ENCODE peak calls at places on chromosome 2, in seven cellular contexts. Z is posterior vena cava, L is Right ventricle myocardium superior, B is endodermal cell, O is right cardiac atrium, N is left lung, K is BJ. E is an unnamed sample.
A peak's percentile ranks its signal among the peaks of the same experiment; 100 is the strongest.

GRCh38 chr2:108193251-108193650 is 46.5 kb upstream of the SULT1C3 start:
- DNase-seq in Z (no peak), L (no peak), B (no peak), O (no peak), N (no peak), K (no peak), E (no peak)

GRCh38 chr2:179558010-179558911 is 293.6 kb upstream of the SESTD1 start:
- DNase-seq in Z (no peak), L (no peak), B (no peak), O (no peak), N (no peak), K (no peak), E (no peak)

GRCh38 chr2:205563646-205564045 is 118.7 kb upstream of the NRP2 start:
- DNase-seq in Z (no peak), L (peak; percentile 61), B (peak; percentile 84), O (peak; percentile 54), N (no peak), K (no peak), E (no peak)

GRCh38 chr2:189336276-189336975 is 104.8 kb upstream of the WDR75 start:
- DNase-seq in Z (no peak), L (no peak), B (no peak), O (no peak), N (no peak), K (no peak), E (no peak)

GRCh38 chr2:121028577-121028976 is 256.4 kb downstream of the TFCP2L1 start:
- DNase-seq in Z (no peak), L (no peak), B (no peak), O (no peak), N (no peak), K (no peak), E (no peak)

GRCh38 chr2:120863661-120864320 is 128.1 kb downstream of the GLI2 start:
- DNase-seq in Z (peak; percentile 92), L (peak; percentile 64), B (peak; percentile 47), O (peak; percentile 80), N (peak; percentile 42), K (no peak), E (no peak)

GRCh38 chr2:231565915-231566594 is 26.6 kb upstream of the TEX44 start:
- DNase-seq in Z (no peak), L (no peak), B (no peak), O (no peak), N (peak; percentile 31), K (no peak), E (no peak)

GRCh38 chr2:45595724-45596435 is 15.2 kb downstream of the SRBD1 start:
- DNase-seq in Z (peak; percentile 86), L (peak; percentile 59), B (no peak), O (peak; percentile 58), N (no peak), K (peak; percentile 64), E (no peak)

GRCh38 chr2:195686564-195686963 is 29.5 kb downstream of the SLC39A10 start:
- DNase-seq in Z (no peak), L (no peak), B (no peak), O (no peak), N (no peak), K (no peak), E (no peak)

GRCh38 chr2:209663149-209663548 is 108.5 kb upstream of the UNC80 start:
- DNase-seq in Z (no peak), L (no peak), B (no peak), O (no peak), N (no peak), K (no peak), E (no peak)

GRCh38 chr2:143890799-143891198 is 629.1 kb downstream of the ZEB2 start:
- DNase-seq in Z (no peak), L (no peak), B (no peak), O (no peak), N (no peak), K (no peak), E (no peak)

GRCh38 chr2:85721641-85722040 is 27.5 kb downstream of the GNLY start:
- DNase-seq in Z (no peak), L (no peak), B (no peak), O (no peak), N (no peak), K (no peak), E (no peak)

GRCh38 chr2:20428717-20429490 is 18.0 kb upstream of the RHOB start:
- DNase-seq in Z (peak; percentile 31), L (no peak), B (no peak), O (no peak), N (no peak), K (no peak), E (no peak)

GRCh38 chr2:210190345-210190744 is 19.1 kb upstream of the KANSL1L start:
- DNase-seq in Z (no peak), L (no peak), B (no peak), O (no peak), N (no peak), K (no peak), E (no peak)

GRCh38 chr2:221100467-221101089 is 471.5 kb downstream of the EPHA4 start:
- DNase-seq in Z (no peak), L (no peak), B (peak; percentile 69), O (no peak), N (no peak), K (no peak), E (no peak)

GRCh38 chr2:239019193-239019581 is 171.3 kb downstream of the TWIST2 start:
- DNase-seq in Z (peak; percentile 67), L (peak; percentile 18), B (peak; percentile 38), O (no peak), N (peak; percentile 45), K (no peak), E (no peak)

GRCh38 chr2:201360256-201360655 is 3.1 kb upstream of the FLACC1 start:
- DNase-seq in Z (no peak), L (no peak), B (no peak), O (no peak), N (no peak), K (no peak), E (no peak)

GRCh38 chr2:147171961-147172360 is 672.9 kb upstream of the ACVR2A start:
- DNase-seq in Z (no peak), L (no peak), B (no peak), O (no peak), N (no peak), K (no peak), E (no peak)

GRCh38 chr2:38128653-38129052 is 52.7 kb upstream of the CYP1B1 start:
- DNase-seq in Z (no peak), L (no peak), B (no peak), O (peak; percentile 68), N (no peak), K (no peak), E (no peak)

GRCh38 chr2:218332920-218333645 is 23.6 kb upstream of the CATIP start:
- DNase-seq in Z (peak; percentile 78), L (no peak), B (peak; percentile 42), O (no peak), N (no peak), K (no peak), E (no peak)

GRCh38 chr2:119136093-119136492 is 22.5 kb downstream of the C1QL2 start:
- DNase-seq in Z (no peak), L (no peak), B (peak; percentile 77), O (no peak), N (no peak), K (no peak), E (no peak)

GRCh38 chr2:16194096-16194390 is 253.7 kb downstream of the MYCN start:
- DNase-seq in Z (no peak), L (no peak), B (no peak), O (no peak), N (no peak), K (no peak), E (no peak)

GRCh38 chr2:207459990-207460757 is 69.6 kb upstream of the CREB1 start:
- DNase-seq in Z (no peak), L (no peak), B (no peak), O (no peak), N (no peak), K (no peak), E (no peak)

GRCh38 chr2:12817870-12818269 is 101.1 kb downstream of the TRIB2 start:
- DNase-seq in Z (no peak), L (no peak), B (no peak), O (no peak), N (no peak), K (no peak), E (no peak)

GRCh38 chr2:37706784-37707183 is 35.3 kb upstream of the CDC42EP3 start:
- DNase-seq in Z (no peak), L (no peak), B (no peak), O (no peak), N (no peak), K (no peak), E (no peak)

GRCh38 chr2:18777250-18777812 is 188.0 kb upstream of the NT5C1B start:
- DNase-seq in Z (no peak), L (no peak), B (peak; percentile 87), O (no peak), N (no peak), K (no peak), E (no peak)

GRCh38 chr2:239150125-239151011 is 250.5 kb downstream of the HDAC4 start:
- DNase-seq in Z (peak; percentile 72), L (no peak), B (peak; percentile 30), O (no peak), N (no peak), K (no peak), E (no peak)

GRCh38 chr2:9547272-9547991 is 8.2 kb downstream of the ADAM17 start:
- DNase-seq in Z (no peak), L (no peak), B (no peak), O (no peak), N (no peak), K (no peak), E (no peak)

GRCh38 chr2:113251118-113251517 is 27.6 kb downstream of the PAX8 start:
- DNase-seq in Z (no peak), L (no peak), B (no peak), O (no peak), N (no peak), K (no peak), E (no peak)

GRCh38 chr2:148930046-148930775 is 55.2 kb downstream of the KIF5C start:
- DNase-seq in Z (no peak), L (no peak), B (no peak), O (no peak), N (no peak), K (no peak), E (no peak)

GRCh38 chr2:19086351-19086750 is 272.1 kb downstream of the OSR1 start:
- DNase-seq in Z (no peak), L (no peak), B (peak; percentile 71), O (no peak), N (no peak), K (no peak), E (no peak)

GRCh38 chr2:50995610-50996009 is 36.3 kb downstream of the NRXN1 start:
- DNase-seq in Z (no peak), L (no peak), B (no peak), O (no peak), N (no peak), K (no peak), E (no peak)

GRCh38 chr2:120237491-120237902 is 14.3 kb upstream of the TMEM185B start:
- DNase-seq in Z (peak; percentile 79), L (no peak), B (peak; percentile 62), O (no peak), N (no peak), K (no peak), E (peak; percentile 19)

GRCh38 chr2:96241901-96242611 is 23.7 kb downstream of the TMEM127 start:
- DNase-seq in Z (no peak), L (peak; percentile 59), B (no peak), O (no peak), N (no peak), K (peak; percentile 76), E (no peak)

E was measured in HuH-7.5.